ENCODE peak calls at places on chromosomes 5 and 9, in eight cellular contexts. B is HCT116, D is H1, W is mammary epithelial cell, Z is endothelial cell of umbilical vein, S is DND-41, U is PC-3, X is neural progenitor cell. Q is an unnamed sample. For H3K9me3, the result is how much of the 10 kb centered on the place peaks cover.

GRCh38 chr5:100448250-100448649 is 86.9 kb upstream of the FAM174A start:
- DNase-seq in B (no peak), D (no peak), W (no peak), Z (no peak), S (no peak), U (peak), X (no peak), Q (no peak)

GRCh38 chr5:76960004-76960625 is 7.3 kb downstream of the CRHBP start:
- DNase-seq in B (no peak), D (no peak), W (peak), Z (no peak), S (no peak), U (no peak), X (no peak), Q (peak)

GRCh38 chr9:129163753-129164152 is 14.3 kb downstream of the IER5L start:
- DNase-seq in B (no peak), D (no peak), W (no peak), Z (no peak), S (no peak), U (no peak), X (no peak), Q (no peak)

GRCh38 chr9:92404437-92404836 is at the start of gene OGN:
- DNase-seq in B (no peak), D (no peak), W (no peak), Z (no peak), S (peak), U (no peak), X (no peak), Q (no peak)

GRCh38 chr5:149853019-149853648 is 91.5 kb downstream of the PDE6A start:
- DNase-seq in B (peak), D (peak), W (peak), Z (peak), S (peak), U (peak), X (peak), Q (no peak)

GRCh38 chr5:71887680-71888079 is 168.6 kb downstream of the CARTPT start:
- DNase-seq in B (peak), D (no peak), W (peak), Z (peak), S (peak), U (peak), X (peak), Q (no peak)

GRCh38 chr5:64384761-64385160 is 121.1 kb upstream of the RGS7BP start:
- DNase-seq in B (peak), D (peak), W (peak), Z (peak), S (no peak), U (peak), X (peak), Q (no peak)

GRCh38 chr5:114355086-114355830 is 6.6 kb upstream of the KCNN2 start:
- DNase-seq in B (no peak), D (no peak), W (no peak), Z (no peak), S (no peak), U (no peak), X (no peak), Q (no peak)

GRCh38 chr5:170223349-170223748 is 9.4 kb upstream of the C5orf58 start:
- DNase-seq in B (no peak), D (no peak), W (no peak), Z (peak), S (no peak), U (no peak), X (no peak), Q (no peak)

GRCh38 chr5:39902626-39903025 is 477.8 kb upstream of the DAB2 start:
- DNase-seq in B (no peak), D (no peak), W (no peak), Z (no peak), S (no peak), U (no peak), X (no peak), Q (no peak)

GRCh38 chr5:126391386-126391785 is 31.8 kb upstream of the GRAMD2B start:
- DNase-seq in B (no peak), D (no peak), W (no peak), Z (no peak), S (no peak), U (no peak), X (no peak), Q (no peak)

GRCh38 chr9:128479262-128479661 is 23.5 kb downstream of the ODF2 start:
- DNase-seq in B (no peak), D (no peak), W (no peak), Z (no peak), S (no peak), U (no peak), X (no peak), Q (no peak)

GRCh38 chr9:91502913-91503649 is 79.4 kb upstream of the NFIL3 start:
- DNase-seq in B (no peak), D (no peak), W (no peak), Z (no peak), S (no peak), U (no peak), X (no peak), Q (no peak)

GRCh38 chr5:171622010-171622409 is 163.6 kb upstream of the SMIM23 start:
- DNase-seq in B (no peak), D (no peak), W (no peak), Z (no peak), S (no peak), U (no peak), X (no peak), Q (no peak)

GRCh38 chr9:104868687-104869404 is 59.1 kb downstream of the ABCA1 start:
- DNase-seq in B (no peak), D (peak), W (peak), Z (peak), S (no peak), U (peak), X (peak), Q (no peak)

GRCh38 chr5:95822408-95823240 is at the start of gene GLRX:
- DNase-seq in B (peak), D (peak), W (peak), Z (peak), S (peak), U (peak), X (peak), Q (peak)

GRCh38 chr9:124231095-124231743 is 26.5 kb upstream of the NEK6 start:
- DNase-seq in B (no peak), D (no peak), W (no peak), Z (no peak), S (no peak), U (no peak), X (no peak), Q (no peak)

GRCh38 chr5:118931564-118931963 is 56.8 kb downstream of the DTWD2 start:
- DNase-seq in B (no peak), D (no peak), W (no peak), Z (no peak), S (no peak), U (no peak), X (no peak), Q (no peak)

GRCh38 chr9:135611142-135611874 is 28.0 kb downstream of the GLT6D1 start:
- DNase-seq in B (no peak), D (no peak), W (no peak), Z (no peak), S (no peak), U (no peak), X (no peak), Q (no peak)

GRCh38 chr9:97895695-97896332 is 26.5 kb downstream of the TRMO start:
- DNase-seq in B (peak), D (peak), W (peak), Z (no peak), S (no peak), U (peak), X (peak), Q (peak)

GRCh38 chr9:4228606-4229005 is 71.3 kb downstream of the GLIS3 start:
- DNase-seq in B (no peak), D (no peak), W (peak), Z (peak), S (no peak), U (peak), X (no peak), Q (no peak)

GRCh38 chr5:171207256-171207866 is 101.7 kb upstream of the TLX3 start:
- DNase-seq in B (peak), D (peak), W (peak), Z (peak), S (peak), U (peak), X (peak), Q (no peak)

GRCh38 chr5:96016216-96016615 is 54.6 kb upstream of the ELL2 start:
- DNase-seq in B (no peak), D (no peak), W (no peak), Z (no peak), S (no peak), U (no peak), X (no peak), Q (no peak)

GRCh38 chr5:177426566-177427210 is at the start of gene GRK6:
- DNase-seq in B (no peak), D (no peak), W (peak), Z (no peak), S (peak), U (peak), X (no peak), Q (no peak)

GRCh38 chr5:65828507-65828906 is 97.9 kb upstream of the ERBIN start:
- DNase-seq in B (no peak), D (no peak), W (no peak), Z (no peak), S (no peak), U (no peak), X (no peak), Q (no peak)

GRCh38 chr5:168611163-168611562 is 32.0 kb upstream of the PANK3 start:
- DNase-seq in B (no peak), D (no peak), W (no peak), Z (no peak), S (no peak), U (no peak), X (no peak), Q (no peak)

GRCh38 chr9:107948086-107948485 is 458.5 kb upstream of the KLF4 start:
- DNase-seq in B (no peak), D (no peak), W (no peak), Z (no peak), S (no peak), U (no peak), X (no peak), Q (no peak)

GRCh38 chr5:35838370-35839042 is 18.2 kb upstream of the IL7R start:
- DNase-seq in B (no peak), D (no peak), W (no peak), Z (no peak), S (no peak), U (peak), X (no peak), Q (no peak)

GRCh38 chr9:84271004-84271886 is 69.3 kb downstream of the SLC28A3 start:
- DNase-seq in B (no peak), D (peak), W (no peak), Z (peak), S (no peak), U (no peak), X (peak), Q (no peak)

GRCh38 chr9:134408389-134408788 is 82.1 kb downstream of the RXRA start:
- DNase-seq in B (no peak), D (no peak), W (no peak), Z (no peak), S (no peak), U (no peak), X (no peak), Q (no peak)

GRCh38 chr5:122963305-122963704 is 73.2 kb downstream of the PPIC start:
- DNase-seq in B (no peak), D (no peak), W (no peak), Z (no peak), S (no peak), U (no peak), X (no peak), Q (no peak)

GRCh38 chr5:45793638-45794532 is 97.7 kb upstream of the HCN1 start:
- DNase-seq in B (peak), D (no peak), W (no peak), Z (no peak), S (no peak), U (peak), X (no peak), Q (no peak)

GRCh38 chr9:18072967-18073366 is 401.0 kb upstream of the ADAMTSL1 start:
- DNase-seq in B (no peak), D (no peak), W (no peak), Z (no peak), S (no peak), U (no peak), X (no peak), Q (no peak)

GRCh38 chr5:166240705-166241104 is 2050.7 kb upstream of the WWC1 start:
- DNase-seq in B (no peak), D (no peak), W (no peak), Z (no peak), S (no peak), U (no peak), X (no peak), Q (no peak)

DNA sequence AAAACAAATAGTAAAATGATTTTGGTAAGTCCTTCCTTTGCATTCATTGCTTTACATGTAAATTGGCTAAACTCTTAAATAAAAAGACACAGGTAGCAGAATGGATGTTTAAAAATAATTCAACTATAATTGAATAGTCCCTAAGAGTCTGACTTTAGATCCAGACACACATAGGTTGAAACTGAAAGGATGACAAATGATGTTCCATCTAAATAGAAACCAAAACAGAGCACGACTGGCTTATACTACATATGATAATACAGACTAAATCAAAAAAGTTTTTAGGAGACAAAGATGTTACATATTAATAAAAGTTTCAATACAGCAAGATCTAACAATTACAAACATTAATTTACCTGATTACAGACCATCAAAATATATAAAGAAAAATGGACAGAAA is 2055.1 kb upstream of the WWC1 start:
- DNase-seq in B (no peak), D (no peak), W (no peak), Z (no peak), S (no peak), U (no peak), X (no peak), Q (no peak)
- H3K9me3 ChIP-seq in B (under half), D (under half), W (under half), Z (under half), S (under half), U (under half), X (under half), Q (under half)

DNA sequence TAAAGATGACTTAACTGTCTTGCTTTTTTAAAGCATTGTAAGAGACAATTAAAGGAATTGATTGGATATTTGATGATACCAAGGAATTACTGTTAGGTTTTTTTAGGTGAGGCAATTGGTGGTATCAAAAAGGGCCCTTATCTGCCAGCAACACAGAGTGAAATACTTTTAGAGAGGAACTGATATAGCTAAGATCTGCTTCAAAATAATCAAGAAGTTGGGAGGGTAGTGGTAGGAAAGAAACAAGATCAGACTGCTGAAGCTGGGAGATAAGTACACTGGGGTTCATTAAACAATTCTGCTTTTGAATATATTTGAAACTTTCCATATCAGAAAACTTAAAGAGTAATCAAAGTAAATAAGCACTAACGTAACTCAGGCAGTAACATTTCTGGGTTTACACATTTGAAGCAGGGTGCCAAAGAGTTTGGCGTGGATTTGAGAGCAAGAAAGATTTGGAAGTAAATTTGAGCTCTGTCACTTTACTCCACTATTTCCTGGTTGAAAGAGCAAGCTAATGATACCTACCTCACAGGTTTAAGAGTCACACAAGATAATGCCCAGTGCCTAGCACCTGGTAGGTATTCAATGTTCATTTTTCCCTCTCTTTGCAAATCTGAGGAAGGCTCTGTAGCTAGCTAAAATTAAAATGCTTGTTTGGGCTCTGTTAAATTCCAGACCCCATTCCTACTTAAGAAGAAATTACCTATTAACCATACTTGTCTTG is 6.9 kb downstream of the ERMP1 start:
- DNase-seq in B (no peak), D (no peak), W (no peak), Z (no peak), S (no peak), U (no peak), X (no peak), Q (no peak)
- H3K27ac ChIP-seq in B (no peak), D (no peak), W (no peak), Z (no peak), S (no peak), U (no peak), X (no peak), Q (no peak)

GRCh38 chr5:43038523-43038989 is 1.6 kb downstream of the ANXA2R start:
- DNase-seq in B (no peak), D (no peak), W (no peak), Z (no peak), S (peak), U (peak), X (peak), Q (no peak)

GRCh38 chr5:43039115-43039467 is 1.0 kb downstream of the ANXA2R start:
- DNase-seq in B (no peak), D (no peak), W (no peak), Z (no peak), S (no peak), U (no peak), X (no peak), Q (no peak)

GRCh38 chr5:43036856-43037711 is 3.0 kb downstream of the ANXA2R start:
- DNase-seq in B (no peak), D (no peak), W (no peak), Z (peak), S (no peak), U (peak), X (peak), Q (no peak)

GRCh38 chr5:43036409-43036808 is 3.7 kb downstream of the ANXA2R start:
- DNase-seq in B (no peak), D (no peak), W (no peak), Z (peak), S (no peak), U (no peak), X (no peak), Q (no peak)

GRCh38 chr5:43037929-43038510 is 2.1 kb downstream of the ANXA2R start:
- DNase-seq in B (no peak), D (no peak), W (peak), Z (peak), S (peak), U (peak), X (peak), Q (no peak)
- TF ChIP-seq EZH2 in B (no peak), D (peak), W (no peak), Z (no peak), S (no peak), U (no peak), X (peak), Q (no peak)

GRCh38 chr5:2278825-2279224 is 396.1 kb upstream of the IRX4 start:
- DNase-seq in B (no peak), D (no peak), W (no peak), Z (no peak), S (no peak), U (no peak), X (no peak), Q (no peak)

GRCh38 chr5:2282034-2282690 is 399.4 kb upstream of the IRX4 start:
- DNase-seq in B (no peak), D (no peak), W (no peak), Z (no peak), S (no peak), U (no peak), X (peak), Q (no peak)

GRCh38 chr5:2280318-2280717 is 397.6 kb upstream of the IRX4 start:
- DNase-seq in B (no peak), D (no peak), W (no peak), Z (no peak), S (no peak), U (no peak), X (no peak), Q (no peak)

GRCh38 chr5:2283481-2284045 is 400.8 kb upstream of the IRX4 start:
- DNase-seq in B (no peak), D (no peak), W (no peak), Z (no peak), S (no peak), U (no peak), X (no peak), Q (no peak)

DNA sequence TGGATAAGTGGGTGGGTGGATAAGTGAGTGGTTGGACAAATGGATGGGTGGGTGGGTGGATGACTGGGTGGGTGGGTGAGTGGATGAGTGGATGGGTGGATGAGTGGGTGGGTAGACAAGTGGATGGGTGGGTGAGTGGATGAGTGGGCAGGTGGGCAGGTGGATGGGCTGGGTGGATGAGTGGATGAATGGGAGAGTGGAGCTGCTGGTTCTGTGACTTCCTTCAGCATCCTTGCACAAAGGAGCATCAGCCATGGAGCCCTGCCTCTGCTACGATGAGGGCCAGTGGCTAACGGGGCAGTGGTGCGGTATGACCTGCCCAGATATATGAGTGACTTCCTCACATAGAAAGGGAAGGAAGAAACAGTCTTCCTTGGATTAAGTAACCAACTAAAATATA is 398.7 kb upstream of the IRX4 start:
- DNase-seq in B (no peak), D (no peak), W (no peak), Z (no peak), S (no peak), U (no peak), X (no peak), Q (no peak)
- H3K9me3 ChIP-seq in B (under half), D (under half), W (under half), Z (under half), S (under half), U (under half), X (under half), Q (under half)

GRCh38 chr9:1058826-1059225 is 8.7 kb downstream of the DMRT2 start:
- DNase-seq in B (no peak), D (no peak), W (no peak), Z (no peak), S (no peak), U (no peak), X (no peak), Q (no peak)
- H3K27ac ChIP-seq in B (no peak), D (no peak), W (no peak), Z (no peak), S (no peak), U (peak), X (no peak), Q (no peak)

Q was measured in keratinocyte.